ENCODE peak calls at places on chromosome 16, in five cellular contexts. A is effector memory CD4-positive, alpha-beta T cell; Z is germinal center; C is left ventricle myocardium inferior; P is head of caudate nucleus. S is an unnamed sample.

GRCh38 chr16:73232555-73233422 is 184.9 kb upstream of the ZFHX3 start:
- DNase-seq in C (peak), P (peak), Z (no peak), A (no peak), S (no peak)

GRCh38 chr16:72073831-72074230 is 10.8 kb downstream of the HPR start:
- DNase-seq in A (no peak), P (peak), C (peak), Z (no peak), S (no peak)

GRCh38 chr16:58684001-58684353 is 593 bp downstream of the SLC38A7 start:
- DNase-seq in P (no peak), C (peak), A (no peak), Z (no peak), S (no peak)

GRCh38 chr16:70691223-70692129 is 5.6 kb upstream of the MTSS2 start:
- DNase-seq in Z (no peak), C (peak), P (peak), A (no peak), S (no peak)

GRCh38 chr16:59355704-59356103 is 621.6 kb upstream of the GOT2 start:
- DNase-seq in A (no peak), Z (no peak), P (no peak), C (no peak), S (no peak)

GRCh38 chr16:9469512-9469911 is 378.1 kb downstream of the HAPSTR1 start:
- DNase-seq in P (no peak), Z (no peak), A (no peak), C (no peak), S (no peak)

GRCh38 chr16:4661661-4662060 is 31.7 kb upstream of the NUDT16L1 start:
- DNase-seq in A (no peak), C (no peak), Z (no peak), P (no peak), S (no peak)

GRCh38 chr16:3673676-3674377 is 19.3 kb downstream of the DNASE1 start:
- DNase-seq in P (no peak), A (no peak), C (no peak), Z (no peak), S (no peak)

GRCh38 chr16:55588799-55589198 is 22.3 kb downstream of the CAPNS2 start:
- DNase-seq in Z (no peak), P (no peak), C (no peak), A (no peak), S (no peak)

GRCh38 chr16:11748404-11749254 is 6.0 kb upstream of the TXNDC11 start:
- DNase-seq in P (no peak), C (no peak), Z (no peak), A (no peak), S (no peak)

GRCh38 chr16:67543036-67543435 is 14.4 kb downstream of the RIPOR1 start:
- DNase-seq in Z (no peak), C (no peak), P (no peak), A (no peak), S (no peak)

GRCh38 chr16:9003322-9003721 is 39.6 kb upstream of the USP7 start:
- DNase-seq in Z (no peak), A (no peak), C (no peak), P (no peak), S (no peak)